ENCODE peak calls at places on chromosomes 7 and 10, in eight cellular contexts. D is GM12878, Q is pancreas, G is A549, M is HCT116, V is progenitor cell of endocrine pancreas, S is AG10803, O is stomach. W is an unnamed sample.

GRCh38 chr7:105637755-105638154 is 56.5 kb upstream of the EFCAB10 start:
- DNase-seq in D (no peak), Q (no peak), G (no peak), M (no peak), V (no peak), S (no peak), O (no peak), W (no peak)

GRCh38 chr7:135147341-135147898 is 452 bp upstream of the TMEM140 start:
- DNase-seq in D (no peak), Q (no peak), G (no peak), M (no peak), V (no peak), S (peak; percentile 49), O (no peak), W (peak; percentile 87)

GRCh38 chr10:21976739-21977138 is 26.8 kb downstream of the DNAJC1 start:
- DNase-seq in D (no peak), Q (no peak), G (no peak), M (no peak), V (no peak), S (no peak), O (no peak), W (peak; percentile 48)

GRCh38 chr7:137961200-137962177 is 40.4 kb downstream of the CREB3L2 start:
- DNase-seq in D (no peak), Q (no peak), G (no peak), M (no peak), V (no peak), S (no peak), O (no peak), W (no peak)

GRCh38 chr7:94476251-94476840 is 33.3 kb upstream of the CASD1 start:
- DNase-seq in D (no peak), Q (no peak), G (no peak), M (no peak), V (no peak), S (no peak), O (no peak), W (no peak)

GRCh38 chr7:131844380-131844779 is 288.0 kb upstream of the PODXL start:
- DNase-seq in D (no peak), Q (no peak), G (no peak), M (no peak), V (no peak), S (no peak), O (no peak), W (no peak)

GRCh38 chr10:101062231-101063161 is 707 bp downstream of the KAZALD1 start:
- DNase-seq in D (no peak), Q (peak; percentile 87), G (peak; percentile 75), M (no peak), V (peak; percentile 74), S (peak; percentile 44), O (peak; percentile 76), W (peak; percentile 51)

GRCh38 chr10:24784061-24784460 is 60.4 kb upstream of the ARHGAP21 start:
- DNase-seq in D (no peak), Q (no peak), G (no peak), M (no peak), V (no peak), S (no peak), O (no peak), W (no peak)

GRCh38 chr10:119444866-119445265 is 97.7 kb downstream of the RGS10 start:
- DNase-seq in D (no peak), Q (peak; percentile 38), G (no peak), M (no peak), V (no peak), S (no peak), O (no peak), W (no peak)

DNA sequence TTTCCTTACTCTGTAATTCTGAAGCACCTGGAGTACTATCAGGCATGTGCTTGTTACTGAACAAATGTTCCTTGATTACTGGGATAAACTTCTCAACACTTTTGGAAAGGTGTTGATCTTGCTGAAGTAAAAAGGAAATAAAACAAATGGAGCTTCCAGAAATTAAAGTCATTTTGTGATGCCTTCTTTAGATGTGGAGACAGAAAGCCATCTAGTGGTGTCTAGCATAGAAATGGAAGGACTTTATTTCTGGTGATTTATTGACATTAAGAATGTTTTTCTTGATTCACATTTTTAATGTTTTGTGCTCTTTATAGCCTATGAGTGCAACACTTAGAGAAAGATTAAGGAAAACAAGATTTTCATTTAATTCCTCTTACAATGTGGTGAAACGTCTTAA is 1.4 kb downstream of the SFR1 start:
- DNase-seq in D (no peak), Q (no peak), G (peak; percentile 39), M (no peak), V (no peak), S (peak; percentile 24), O (no peak), W (peak; percentile 63)
- TF ChIP-seq CTCF in D (peak; percentile 30), Q (no peak), G (peak; percentile 84), M (peak; percentile 68), V (no peak), S (peak; percentile 58), O (no peak), W (peak; percentile 57)

GRCh38 chr10:112585960-112586359 is 138.9 kb downstream of the VTI1A start:
- DNase-seq in D (no peak), Q (no peak), G (no peak), M (no peak), V (no peak), S (peak; percentile 81), O (no peak), W (peak; percentile 18)

GRCh38 chr10:112589081-112589480 is 142.1 kb downstream of the VTI1A start:
- DNase-seq in D (no peak), Q (no peak), G (no peak), M (no peak), V (no peak), S (no peak), O (no peak), W (no peak)

GRCh38 chr10:112585052-112585451 is 138.0 kb downstream of the VTI1A start:
- DNase-seq in D (no peak), Q (no peak), G (peak; percentile 59), M (peak; percentile 36), V (no peak), S (peak; percentile 65), O (peak; percentile 29), W (peak; percentile 26)

GRCh38 chr10:112587709-112588108 is 140.7 kb downstream of the VTI1A start:
- DNase-seq in D (no peak), Q (no peak), G (no peak), M (no peak), V (no peak), S (peak; percentile 46), O (no peak), W (peak; percentile 17)

GRCh38 chr10:112588225-112588990 is 141.4 kb downstream of the VTI1A start:
- DNase-seq in D (no peak), Q (no peak), G (no peak), M (no peak), V (no peak), S (no peak), O (no peak), W (no peak)
- TF ChIP-seq CTCF in D (no peak), Q (no peak), G (no peak), M (no peak), V (no peak), S (no peak), O (no peak), W (no peak)

GRCh38 chr10:8473205-8473604 is 418.7 kb downstream of the GATA3 start:
- DNase-seq in D (no peak), Q (no peak), G (peak; percentile 6), M (no peak), V (no peak), S (no peak), O (no peak), W (peak; percentile 0)
- TF ChIP-seq CTCF in D (no peak), Q (no peak), G (no peak), M (no peak), V (no peak), S (no peak), O (no peak), W (no peak)

DNA sequence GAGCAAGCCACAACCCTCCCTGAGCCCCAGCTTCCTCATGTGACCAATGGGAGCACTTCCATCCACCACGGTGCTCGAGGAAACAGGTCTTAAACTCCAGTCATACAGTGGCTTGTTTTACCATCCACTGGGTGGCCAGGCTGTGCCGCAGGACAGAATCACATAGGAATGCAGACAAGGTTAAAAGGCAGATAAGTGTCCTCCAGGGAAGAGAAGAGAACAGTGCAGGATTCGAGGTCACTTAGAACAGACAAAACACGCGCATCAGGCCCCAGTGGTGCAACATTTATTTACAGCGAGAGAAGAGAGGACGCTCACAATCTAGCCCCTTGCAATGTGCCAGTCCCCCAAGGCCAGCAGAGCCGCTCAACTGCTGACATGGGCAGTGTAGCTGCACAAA is 92.8 kb downstream of the TMEM130 start:
- DNase-seq in D (no peak), Q (no peak), G (no peak), M (no peak), V (no peak), S (no peak), O (no peak), W (no peak)
- TF ChIP-seq CTCF in D (no peak), Q (no peak), G (no peak), M (no peak), V (no peak), S (no peak), O (no peak), W (no peak)

DNA sequence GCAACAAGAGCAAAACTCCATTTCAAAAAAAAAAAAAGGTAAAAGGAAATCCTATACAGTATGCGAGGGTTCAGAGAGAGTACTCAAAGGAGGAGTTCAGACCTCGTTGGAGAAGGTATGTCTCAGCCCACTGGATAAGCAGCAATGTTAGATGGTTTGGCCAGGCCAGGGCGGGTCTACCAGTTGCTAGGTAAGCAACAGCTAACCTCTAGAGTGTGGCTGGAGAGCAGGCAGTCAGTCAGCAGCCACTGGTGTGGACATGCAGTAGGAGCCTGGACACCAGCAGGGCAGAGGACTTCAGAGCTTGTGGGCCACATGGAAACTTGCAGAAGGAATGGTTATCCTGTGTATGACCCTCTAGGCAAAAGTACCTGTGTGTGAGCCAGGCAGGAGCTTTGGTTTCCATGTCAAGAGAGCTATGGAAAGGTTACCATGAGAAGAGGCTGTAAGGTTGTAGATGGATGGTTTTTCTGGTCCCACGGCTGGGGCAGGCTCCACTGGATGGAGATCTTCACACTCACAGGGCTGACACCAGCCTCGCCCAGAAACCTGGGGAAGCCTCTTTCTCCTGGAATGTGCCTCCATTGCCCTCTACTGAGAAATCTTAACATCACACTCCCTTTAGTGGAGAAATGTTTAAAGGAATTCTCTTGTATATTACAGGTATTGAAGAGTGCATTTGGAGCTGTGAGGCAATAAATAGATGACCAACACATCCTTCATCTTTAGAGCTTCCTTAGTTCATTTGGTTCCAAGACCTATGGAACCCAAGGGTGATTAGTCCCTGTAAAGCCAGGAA is 63.6 kb downstream of the CCDC186 start:
- DNase-seq in D (no peak), Q (no peak), G (peak; percentile 30), M (no peak), V (no peak), S (no peak), O (no peak), W (peak; percentile 34)
- TF ChIP-seq CTCF in D (no peak), Q (no peak), G (peak; percentile 46), M (peak; percentile 64), V (peak; percentile 49), S (peak; percentile 31), O (no peak), W (peak; percentile 56)

GRCh38 chr7:40047661-40048060 is 86.8 kb downstream of the MPLKIP start:
- DNase-seq in D (no peak), Q (no peak), G (peak; percentile 15), M (no peak), V (no peak), S (no peak), O (no peak), W (peak; percentile 28)
- TF ChIP-seq CTCF in D (no peak), Q (no peak), G (peak; percentile 37), M (peak; percentile 22), V (peak; percentile 33), S (peak; percentile 26), O (no peak), W (peak; percentile 42)